ENCODE peak calls at places on chromosome 10, in six cellular contexts. One of them, this sample, is unnamed.

GRCh38 chr10:1426786-1427185 is 310.5 kb downstream of the ADARB2 start:
- DNase-seq in SK-N-SH: no peak
- DNase-seq in GM12878: no peak
- DNase-seq in HepG2: no peak
- DNase-seq in K562: no peak
- DNase-seq in GM12891: no peak
- DNase-seq in this sample: no peak

GRCh38 chr10:89215511-89215910 is 8.4 kb upstream of the CH25H start:
- DNase-seq in HepG2: no peak
- DNase-seq in GM12878: no peak
- DNase-seq in SK-N-SH: no peak
- DNase-seq in GM12891: no peak
- DNase-seq in K562: no peak
- DNase-seq in this sample: no peak

GRCh38 chr10:16942361-16943078 is 125.3 kb upstream of the RSU1 start:
- DNase-seq in K562: no peak
- DNase-seq in GM12891: no peak
- DNase-seq in HepG2: no peak
- DNase-seq in SK-N-SH: no peak
- DNase-seq in GM12878: no peak
- DNase-seq in this sample: no peak

GRCh38 chr10:84179059-84179710 is 5.6 kb downstream of the GPR15LG start:
- DNase-seq in GM12891: no peak
- DNase-seq in HepG2: no peak
- DNase-seq in K562: no peak
- DNase-seq in SK-N-SH: peak; percentile 74
- DNase-seq in GM12878: no peak
- DNase-seq in this sample: no peak

GRCh38 chr10:11012880-11013279 is 4.8 kb upstream of the CELF2 start:
- DNase-seq in GM12878: no peak
- DNase-seq in GM12891: no peak
- DNase-seq in K562: no peak
- DNase-seq in HepG2: no peak
- DNase-seq in SK-N-SH: no peak
- DNase-seq in this sample: no peak

GRCh38 chr10:7666253-7667023 is at the start of gene ITIH5:
- DNase-seq in K562: no peak
- DNase-seq in HepG2: no peak
- DNase-seq in GM12891: no peak
- DNase-seq in GM12878: no peak
- DNase-seq in SK-N-SH: peak; percentile 72
- DNase-seq in this sample: no peak

GRCh38 chr10:43205681-43206390 is 61.0 kb downstream of the RASGEF1A start:
- DNase-seq in GM12878: no peak
- DNase-seq in GM12891: peak; percentile 9
- DNase-seq in HepG2: no peak
- DNase-seq in K562: no peak
- DNase-seq in SK-N-SH: peak; percentile 14
- DNase-seq in this sample: peak; percentile 9

GRCh38 chr10:24898501-24898900 is 53.9 kb downstream of the PRTFDC1 start:
- DNase-seq in K562: no peak
- DNase-seq in SK-N-SH: no peak
- DNase-seq in GM12878: no peak
- DNase-seq in HepG2: no peak
- DNase-seq in GM12891: no peak
- DNase-seq in this sample: no peak

GRCh38 chr10:47378606-47379444 is 5.3 kb downstream of the ZNF488 start:
- DNase-seq in K562: no peak
- DNase-seq in HepG2: no peak
- DNase-seq in SK-N-SH: peak; percentile 71
- DNase-seq in GM12891: no peak
- DNase-seq in GM12878: no peak
- DNase-seq in this sample: no peak

GRCh38 chr10:2876032-2876431 is 191.3 kb upstream of the PFKP start:
- DNase-seq in SK-N-SH: no peak
- DNase-seq in GM12878: no peak
- DNase-seq in GM12891: no peak
- DNase-seq in HepG2: no peak
- DNase-seq in K562: no peak
- DNase-seq in this sample: no peak

GRCh38 chr10:93103953-93104352 is 30.3 kb downstream of the CYP26A1 start:
- DNase-seq in K562: no peak
- DNase-seq in SK-N-SH: no peak
- DNase-seq in HepG2: no peak
- DNase-seq in GM12878: no peak
- DNase-seq in GM12891: no peak
- DNase-seq in this sample: no peak

GRCh38 chr10:43904301-43904700 is 255.6 kb upstream of the ZNF32 start:
- DNase-seq in GM12878: no peak
- DNase-seq in SK-N-SH: no peak
- DNase-seq in GM12891: no peak
- DNase-seq in HepG2: no peak
- DNase-seq in K562: no peak
- DNase-seq in this sample: no peak

GRCh38 chr10:95171336-95171735 is 22.7 kb upstream of the ACSM6 start:
- DNase-seq in GM12878: no peak
- DNase-seq in SK-N-SH: no peak
- DNase-seq in K562: no peak
- DNase-seq in HepG2: no peak
- DNase-seq in GM12891: no peak
- DNase-seq in this sample: no peak

DNA sequence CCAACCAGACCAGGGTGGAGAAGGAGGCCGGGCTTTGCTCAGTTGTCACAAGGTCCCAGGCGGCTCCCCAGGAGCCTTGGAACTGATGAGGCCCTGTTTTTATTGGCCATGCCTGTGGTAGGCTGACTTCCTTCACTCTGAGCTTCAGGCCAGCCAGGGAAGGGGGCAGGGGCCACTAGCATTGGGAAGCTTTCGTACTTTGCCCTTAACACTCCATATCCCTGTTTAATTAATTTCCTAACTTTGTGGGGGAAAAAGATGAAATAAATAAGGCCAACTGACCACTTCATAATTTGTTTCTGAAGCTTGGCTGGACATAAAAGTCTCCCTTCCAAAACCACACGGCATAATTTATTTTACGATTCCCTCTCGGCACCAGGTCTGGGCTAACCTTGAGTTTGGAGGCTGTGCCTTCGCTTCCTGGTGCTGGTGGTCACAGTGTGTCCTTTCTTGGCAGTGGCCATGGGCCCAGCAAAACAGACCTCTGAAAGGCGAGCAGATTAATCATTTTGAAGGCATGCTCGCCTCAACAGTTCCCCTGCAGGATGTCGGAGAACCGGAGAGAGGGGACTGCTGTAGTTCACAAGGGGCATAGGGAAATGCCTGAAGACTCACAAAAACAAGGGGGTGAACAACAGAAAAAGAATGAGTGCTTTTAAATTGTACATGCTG is 965.9 kb downstream of the LRMDA start:
- DNase-seq in HepG2: no peak
- DNase-seq in GM12878: no peak
- DNase-seq in SK-N-SH: no peak
- DNase-seq in K562: no peak
- DNase-seq in GM12891: no peak
- DNase-seq in this sample: no peak
- TF ChIP-seq TAF1 in HepG2: no peak
- TF ChIP-seq TAF1 in GM12878: no peak
- TF ChIP-seq TAF1 in SK-N-SH: no peak
- TF ChIP-seq TAF1 in K562: no peak
- TF ChIP-seq TAF1 in GM12891: no peak
- TF ChIP-seq TAF1 in this sample: no peak

DNA sequence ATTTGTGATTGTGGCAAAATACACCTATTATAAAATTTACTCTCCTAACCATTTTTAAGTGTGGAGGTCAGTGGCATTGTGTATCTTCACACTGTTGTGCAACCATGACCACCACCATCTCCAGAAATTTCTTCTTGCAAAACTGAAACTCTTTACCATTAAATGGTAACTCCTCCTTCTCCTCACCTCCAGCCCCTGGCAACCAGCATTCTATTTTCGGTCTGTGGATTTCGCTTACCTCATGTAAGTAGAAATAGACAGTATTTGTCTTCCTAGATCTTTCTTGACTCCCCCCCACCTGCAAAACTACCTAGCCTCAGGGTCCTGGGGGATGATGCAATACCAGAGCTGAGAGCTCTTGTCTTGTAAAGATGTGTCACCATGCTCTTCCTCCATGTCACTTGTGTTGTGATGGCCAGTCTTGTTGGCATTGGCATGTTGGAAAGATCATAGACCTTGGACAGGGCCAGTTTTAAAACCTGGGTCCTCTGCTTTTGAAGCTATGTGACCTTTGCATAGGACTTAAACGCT is 71.1 kb upstream of the EMX2 start:
- DNase-seq in GM12891: no peak
- DNase-seq in GM12878: no peak
- DNase-seq in SK-N-SH: no peak
- DNase-seq in HepG2: no peak
- DNase-seq in K562: no peak
- DNase-seq in this sample: no peak
- TF ChIP-seq POLR2AphosphoS5 in GM12891: no peak
- TF ChIP-seq POLR2AphosphoS5 in GM12878: no peak
- TF ChIP-seq POLR2AphosphoS5 in SK-N-SH: no peak
- TF ChIP-seq POLR2AphosphoS5 in HepG2: no peak
- TF ChIP-seq POLR2AphosphoS5 in K562: no peak
- TF ChIP-seq POLR2AphosphoS5 in this sample: no peak

GRCh38 chr10:78953124-78954008 is 115.4 kb upstream of the ZMIZ1 start:
- DNase-seq in GM12878: peak; percentile 25
- DNase-seq in HepG2: no peak
- DNase-seq in SK-N-SH: no peak
- DNase-seq in K562: peak; percentile 74
- DNase-seq in GM12891: no peak
- DNase-seq in this sample: no peak
- TF ChIP-seq TAF1 in GM12878: no peak
- TF ChIP-seq TAF1 in HepG2: no peak
- TF ChIP-seq TAF1 in SK-N-SH: no peak
- TF ChIP-seq TAF1 in K562: no peak
- TF ChIP-seq TAF1 in GM12891: no peak
- TF ChIP-seq TAF1 in this sample: no peak

GRCh38 chr10:72038458-72039001 is 49.8 kb downstream of the SPOCK2 start:
- DNase-seq in HepG2: peak; percentile 94
- DNase-seq in GM12878: no peak
- DNase-seq in GM12891: no peak
- DNase-seq in K562: no peak
- DNase-seq in SK-N-SH: no peak
- DNase-seq in this sample: no peak
- TF ChIP-seq POLR2AphosphoS5 in HepG2: no peak
- TF ChIP-seq POLR2AphosphoS5 in GM12878: no peak
- TF ChIP-seq POLR2AphosphoS5 in GM12891: no peak
- TF ChIP-seq POLR2AphosphoS5 in K562: no peak
- TF ChIP-seq POLR2AphosphoS5 in SK-N-SH: no peak
- TF ChIP-seq POLR2AphosphoS5 in this sample: no peak

GRCh38 chr10:76969366-76969990 is 668.1 kb downstream of the KCNMA1 start:
- DNase-seq in GM12891: no peak
- DNase-seq in GM12878: no peak
- DNase-seq in SK-N-SH: peak; percentile 22
- DNase-seq in HepG2: no peak
- DNase-seq in K562: no peak
- DNase-seq in this sample: no peak

GRCh38 chr10:76968483-76968882 is 669.1 kb downstream of the KCNMA1 start:
- DNase-seq in GM12891: no peak
- DNase-seq in K562: no peak
- DNase-seq in SK-N-SH: no peak
- DNase-seq in GM12878: no peak
- DNase-seq in HepG2: no peak
- DNase-seq in this sample: no peak

GRCh38 chr10:76971565-76972170 is 665.9 kb downstream of the KCNMA1 start:
- DNase-seq in HepG2: no peak
- DNase-seq in GM12878: no peak
- DNase-seq in GM12891: no peak
- DNase-seq in SK-N-SH: peak; percentile 54
- DNase-seq in K562: no peak
- DNase-seq in this sample: no peak

GRCh38 chr10:76973091-76973514 is 664.5 kb downstream of the KCNMA1 start:
- DNase-seq in GM12878: no peak
- DNase-seq in K562: no peak
- DNase-seq in SK-N-SH: no peak
- DNase-seq in HepG2: no peak
- DNase-seq in GM12891: no peak
- DNase-seq in this sample: no peak

GRCh38 chr10:76970795-76971519 is 666.7 kb downstream of the KCNMA1 start:
- DNase-seq in GM12878: no peak
- DNase-seq in SK-N-SH: peak; percentile 49
- DNase-seq in K562: no peak
- DNase-seq in GM12891: no peak
- DNase-seq in HepG2: no peak
- DNase-seq in this sample: no peak
- TF ChIP-seq TAF1 in GM12878: no peak
- TF ChIP-seq TAF1 in SK-N-SH: no peak
- TF ChIP-seq TAF1 in K562: no peak
- TF ChIP-seq TAF1 in GM12891: no peak
- TF ChIP-seq TAF1 in HepG2: no peak
- TF ChIP-seq TAF1 in this sample: no peak

GRCh38 chr10:29555091-29555745 is 79.6 kb downstream of the SVIL start:
- DNase-seq in GM12891: no peak
- DNase-seq in SK-N-SH: no peak
- DNase-seq in HepG2: no peak
- DNase-seq in K562: no peak
- DNase-seq in GM12878: no peak
- DNase-seq in this sample: no peak

GRCh38 chr10:29557665-29558064 is 77.1 kb downstream of the SVIL start:
- DNase-seq in GM12878: no peak
- DNase-seq in K562: no peak
- DNase-seq in SK-N-SH: peak; percentile 31
- DNase-seq in HepG2: no peak
- DNase-seq in GM12891: no peak
- DNase-seq in this sample: no peak

GRCh38 chr10:29555746-29556481 is 78.9 kb downstream of the SVIL start:
- DNase-seq in HepG2: no peak
- DNase-seq in GM12878: no peak
- DNase-seq in K562: no peak
- DNase-seq in SK-N-SH: no peak
- DNase-seq in GM12891: no peak
- DNase-seq in this sample: no peak

GRCh38 chr10:29563420-29564035 is 71.2 kb downstream of the SVIL start:
- DNase-seq in SK-N-SH: no peak
- DNase-seq in HepG2: no peak
- DNase-seq in GM12878: no peak
- DNase-seq in GM12891: no peak
- DNase-seq in K562: no peak
- DNase-seq in this sample: no peak

GRCh38 chr10:29559996-29560395 is 74.8 kb downstream of the SVIL start:
- DNase-seq in SK-N-SH: no peak
- DNase-seq in GM12891: no peak
- DNase-seq in GM12878: no peak
- DNase-seq in HepG2: no peak
- DNase-seq in K562: no peak
- DNase-seq in this sample: no peak
- TF ChIP-seq POLR2AphosphoS5 in SK-N-SH: no peak
- TF ChIP-seq POLR2AphosphoS5 in GM12891: no peak
- TF ChIP-seq POLR2AphosphoS5 in GM12878: no peak
- TF ChIP-seq POLR2AphosphoS5 in HepG2: no peak
- TF ChIP-seq POLR2AphosphoS5 in K562: no peak
- TF ChIP-seq POLR2AphosphoS5 in this sample: no peak

GRCh38 chr10:22518167-22518724 is 172.9 kb downstream of the SPAG6 start:
- DNase-seq in GM12878: no peak
- DNase-seq in HepG2: no peak
- DNase-seq in SK-N-SH: no peak
- DNase-seq in K562: no peak
- DNase-seq in GM12891: no peak
- DNase-seq in this sample: no peak
- TF ChIP-seq TAF1 in GM12878: no peak
- TF ChIP-seq TAF1 in HepG2: no peak
- TF ChIP-seq TAF1 in SK-N-SH: no peak
- TF ChIP-seq TAF1 in K562: no peak
- TF ChIP-seq TAF1 in GM12891: no peak
- TF ChIP-seq TAF1 in this sample: no peak

GRCh38 chr10:37495415-37495814 is 362.0 kb downstream of the ZNF248 start:
- DNase-seq in K562: no peak
- DNase-seq in HepG2: no peak
- DNase-seq in SK-N-SH: no peak
- DNase-seq in GM12878: no peak
- DNase-seq in GM12891: no peak
- DNase-seq in this sample: no peak
- TF ChIP-seq POLR2AphosphoS5 in K562: no peak
- TF ChIP-seq POLR2AphosphoS5 in HepG2: no peak
- TF ChIP-seq POLR2AphosphoS5 in SK-N-SH: no peak
- TF ChIP-seq POLR2AphosphoS5 in GM12878: no peak
- TF ChIP-seq POLR2AphosphoS5 in GM12891: no peak
- TF ChIP-seq POLR2AphosphoS5 in this sample: no peak